ENCODE peak calls at places on chromosome 14, in nine cellular contexts. N is HepG2, C is A549, A is suprapubic skin, T is heart left ventricle, R is tibial nerve, P is gastrocnemius medialis, M is thyroid gland, W is Peyer's patch. H is an unnamed sample.
A peak's percentile ranks its signal among the peaks of the same experiment; 100 is the strongest.

GRCh38 chr14:39762576-39763401 is 330.6 kb upstream of the FBXO33 start:
- DNase-seq in N (peak; percentile 58), C (no peak), A (no peak), T (no peak), R (no peak), P (no peak), M (no peak), W (no peak), H (no peak)

GRCh38 chr14:94681300-94682060 is 69.3 kb downstream of the SERPINA3 start:
- DNase-seq in N (peak; percentile 78), C (peak; percentile 69), A (peak; percentile 31), T (no peak), R (peak; percentile 20), P (no peak), M (no peak), W (no peak), H (peak; percentile 79)

GRCh38 chr14:57820581-57820980 is 45.3 kb downstream of the SLC35F4 start:
- DNase-seq in N (no peak), C (no peak), A (no peak), T (no peak), R (no peak), P (no peak), M (no peak), W (no peak), H (no peak)

GRCh38 chr14:103450423-103450822 is 65.2 kb downstream of the MARK3 start:
- DNase-seq in N (no peak), C (no peak), A (no peak), T (no peak), R (no peak), P (no peak), M (no peak), W (no peak), H (no peak)

GRCh38 chr14:33908540-33909223 is 42.2 kb downstream of the EGLN3 start:
- DNase-seq in N (peak; percentile 50), C (no peak), A (no peak), T (no peak), R (no peak), P (no peak), M (no peak), W (no peak), H (no peak)

GRCh38 chr14:69298131-69299071 is 38.4 kb downstream of the GALNT16 start:
- DNase-seq in N (no peak), C (no peak), A (no peak), T (no peak), R (no peak), P (no peak), M (no peak), W (no peak), H (peak; percentile 58)

GRCh38 chr14:58398495-58398894 is 2.8 kb downstream of the TOMM20L start:
- DNase-seq in N (no peak), C (no peak), A (no peak), T (no peak), R (no peak), P (no peak), M (no peak), W (no peak), H (no peak)

GRCh38 chr14:20657216-20658211 is 16.0 kb upstream of the OR6S1 start:
- DNase-seq in N (peak; percentile 56), C (peak; percentile 83), A (no peak), T (no peak), R (no peak), P (no peak), M (no peak), W (no peak), H (no peak)

GRCh38 chr14:67487937-67488893 is at the start of gene TMEM229B:
- DNase-seq in N (no peak), C (no peak), A (no peak), T (peak; percentile 35), R (no peak), P (no peak), M (peak; percentile 15), W (peak; percentile 89), H (no peak)

GRCh38 chr14:68873379-68873778 is 80.5 kb upstream of the ZFP36L1 start:
- DNase-seq in N (no peak), C (no peak), A (no peak), T (no peak), R (no peak), P (no peak), M (no peak), W (no peak), H (no peak)

GRCh38 chr14:54737132-54737711 is 165.4 kb downstream of the GCH1 start:
- DNase-seq in N (no peak), C (no peak), A (no peak), T (no peak), R (no peak), P (no peak), M (no peak), W (no peak), H (no peak)

GRCh38 chr14:87877877-87878276 is 115.1 kb downstream of the GALC start:
- DNase-seq in N (no peak), C (no peak), A (no peak), T (no peak), R (no peak), P (no peak), M (no peak), W (no peak), H (no peak)

GRCh38 chr14:42710071-42710470 is 1103.4 kb downstream of the LRFN5 start:
- DNase-seq in N (no peak), C (no peak), A (no peak), T (no peak), R (no peak), P (no peak), M (no peak), W (no peak), H (no peak)

GRCh38 chr14:29664515-29664914 is 263.1 kb downstream of the PRKD1 start:
- DNase-seq in N (no peak), C (no peak), A (no peak), T (no peak), R (no peak), P (no peak), M (no peak), W (no peak), H (no peak)

GRCh38 chr14:89617142-89617460 is 200.1 kb upstream of the FOXN3 start:
- DNase-seq in N (no peak), C (no peak), A (no peak), T (no peak), R (no peak), P (no peak), M (no peak), W (no peak), H (no peak)

GRCh38 chr14:95313707-95314106 is 6.0 kb downstream of the CLMN start:
- DNase-seq in N (peak; percentile 61), C (peak; percentile 51), A (peak; percentile 78), T (peak; percentile 76), R (peak; percentile 47), P (peak; percentile 61), M (peak; percentile 33), W (peak; percentile 60), H (peak; percentile 74)

GRCh38 chr14:100901391-100902183 is 1.9 kb downstream of the RTL1 start:
- DNase-seq in N (no peak), C (no peak), A (peak; percentile 49), T (no peak), R (no peak), P (no peak), M (no peak), W (no peak), H (no peak)

GRCh38 chr14:100903672-100904185 is at the start of gene RTL1:
- DNase-seq in N (no peak), C (no peak), A (peak; percentile 31), T (no peak), R (no peak), P (no peak), M (no peak), W (no peak), H (no peak)

GRCh38 chr14:100902792-100903191 is 730 bp downstream of the RTL1 start:
- DNase-seq in N (peak; percentile 21), C (no peak), A (no peak), T (no peak), R (no peak), P (no peak), M (no peak), W (no peak), H (no peak)

GRCh38 chr14:100900837-100901390 is 2.6 kb downstream of the RTL1 start:
- DNase-seq in N (peak; percentile 72), C (peak; percentile 35), A (peak; percentile 55), T (no peak), R (no peak), P (no peak), M (no peak), W (no peak), H (peak; percentile 82)

GRCh38 chr14:100902295-100902694 is 1.2 kb downstream of the RTL1 start:
- DNase-seq in N (peak; percentile 52), C (peak; percentile 39), A (no peak), T (no peak), R (no peak), P (no peak), M (no peak), W (no peak), H (no peak)
- TF ChIP-seq CTCF in N (peak; percentile 65), C (peak; percentile 32), A (no peak), T (no peak), R (no peak), P (no peak), M (no peak), W (no peak), H (no peak)

GRCh38 chr14:99244960-99245340 is 27.0 kb downstream of the BCL11B start:
- DNase-seq in N (no peak), C (no peak), A (no peak), T (no peak), R (no peak), P (no peak), M (peak; percentile 49), W (no peak), H (no peak)
- H3K4me3 ChIP-seq in N (no peak overlapping the region), C (no peak overlapping the region), A (peak overlapping the region; percentile 48), T (no peak overlapping the region), R (no peak overlapping the region), P (no peak overlapping the region), M (no peak overlapping the region), W (no peak overlapping the region), H (no peak overlapping the region)

DNA sequence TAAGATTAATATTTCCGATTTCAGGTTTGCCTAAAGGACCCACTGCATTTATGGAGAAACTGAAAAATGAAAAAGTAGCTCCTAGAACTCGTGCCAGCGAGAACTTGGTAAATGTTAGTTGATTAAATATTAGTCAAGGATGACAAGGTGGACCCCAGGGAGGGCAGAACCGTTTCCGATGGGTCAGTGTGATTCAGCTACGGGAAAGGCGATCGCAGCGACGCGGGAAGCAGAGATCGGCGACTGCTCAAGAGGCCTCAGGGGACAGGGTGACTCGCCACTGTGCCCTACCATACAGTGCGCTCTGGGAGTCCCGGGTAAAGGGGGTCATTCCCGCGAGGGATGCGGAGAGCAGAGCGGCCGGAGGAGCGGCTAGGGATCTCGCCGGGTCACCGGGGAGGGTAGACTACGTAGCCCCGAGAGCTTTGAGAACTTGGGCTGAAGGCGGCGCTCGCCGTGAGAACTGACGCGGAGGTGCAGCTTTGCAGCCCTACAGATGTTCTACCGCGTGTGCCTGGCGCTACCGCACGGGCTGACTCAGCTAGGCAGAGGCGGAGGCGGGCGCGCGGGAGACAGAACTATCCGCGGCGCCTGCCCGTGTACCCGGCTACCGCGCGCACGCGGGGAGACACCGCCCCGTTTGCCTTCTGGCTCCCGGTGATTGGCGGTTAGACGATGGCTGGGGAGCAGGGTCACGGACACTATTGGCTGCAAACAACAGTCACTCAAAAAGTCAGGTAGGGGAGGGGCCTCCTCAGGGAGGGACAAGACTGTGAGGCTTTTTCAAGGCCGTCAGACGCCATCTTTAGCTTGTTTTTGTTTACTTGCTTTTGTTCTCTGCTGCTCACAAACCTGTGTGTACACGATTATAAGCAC is 3.2 kb downstream of the C14orf93 start:
- DNase-seq in N (peak; percentile 100), C (peak; percentile 97), A (peak; percentile 97), T (peak; percentile 98), R (peak; percentile 91), P (peak; percentile 98), M (peak; percentile 96), W (peak; percentile 94), H (peak; percentile 99)
- TF ChIP-seq POLR2A in N (peak; percentile 98), C (peak; percentile 81), A (peak; percentile 16), T (peak; percentile 92), R (peak; percentile 81), P (peak; percentile 83), M (peak; percentile 98), W (peak; percentile 71), H (no peak)

GRCh38 chr14:65412881-65413738 is 580 bp downstream of the FUT8 start:
- DNase-seq in N (peak; percentile 17), C (peak; percentile 44), A (peak; percentile 82), T (no peak), R (no peak), P (no peak), M (no peak), W (peak; percentile 60), H (peak; percentile 94)
- TF ChIP-seq CTCF in N (peak; percentile 28), C (no peak), A (no peak), T (no peak), R (no peak), P (no peak), M (no peak), W (no peak), H (no peak)

H was measured in lower leg skin.